ENCODE peak calls at places on chromosome 4, in four cellular contexts. One of them, this sample, is unnamed.

GRCh38 chr4:52890401-52890791 is 28.3 kb downstream of the RASL11B start:
- DNase-seq in left ventricle myocardium inferior: no peak
- DNase-seq in fibroblast of lung: no peak
- DNase-seq in psoas muscle: no peak
- DNase-seq in this sample: no peak

GRCh38 chr4:187444061-187444460 is 551.5 kb upstream of the ZFP42 start:
- DNase-seq in left ventricle myocardium inferior: no peak
- DNase-seq in fibroblast of lung: no peak
- DNase-seq in psoas muscle: no peak
- DNase-seq in this sample: no peak

GRCh38 chr4:374298-375160 is 36.9 kb downstream of the ZNF141 start:
- DNase-seq in left ventricle myocardium inferior: no peak
- DNase-seq in fibroblast of lung: no peak
- DNase-seq in psoas muscle: no peak
- DNase-seq in this sample: no peak

GRCh38 chr4:3644849-3645627 is 112.8 kb upstream of the LRPAP1 start:
- DNase-seq in left ventricle myocardium inferior: no peak
- DNase-seq in fibroblast of lung: peak; percentile 18
- DNase-seq in psoas muscle: no peak
- DNase-seq in this sample: peak; percentile 63

GRCh38 chr4:120517966-120518365 is 404.6 kb downstream of the PRDM5 start:
- DNase-seq in left ventricle myocardium inferior: no peak
- DNase-seq in fibroblast of lung: peak; percentile 69
- DNase-seq in psoas muscle: no peak
- DNase-seq in this sample: peak; percentile 72

GRCh38 chr4:183905081-183905592 is at the start of gene STOX2:
- DNase-seq in left ventricle myocardium inferior: peak; percentile 86
- DNase-seq in fibroblast of lung: peak; percentile 50
- DNase-seq in psoas muscle: peak; percentile 88
- DNase-seq in this sample: peak; percentile 88

GRCh38 chr4:183260491-183261151 is 59.5 kb downstream of the CLDN22 start:
- DNase-seq in left ventricle myocardium inferior: no peak
- DNase-seq in fibroblast of lung: no peak
- DNase-seq in psoas muscle: no peak
- DNase-seq in this sample: no peak

GRCh38 chr4:42348247-42348646 is 49.0 kb upstream of the SHISA3 start:
- DNase-seq in left ventricle myocardium inferior: no peak
- DNase-seq in fibroblast of lung: no peak
- DNase-seq in psoas muscle: no peak
- DNase-seq in this sample: no peak

GRCh38 chr4:175419120-175419774 is 392.8 kb downstream of the GPM6A start:
- DNase-seq in left ventricle myocardium inferior: no peak
- DNase-seq in fibroblast of lung: peak; percentile 98
- DNase-seq in psoas muscle: no peak
- DNase-seq in this sample: no peak

GRCh38 chr4:177124436-177124835 is 185.2 kb upstream of the NEIL3 start:
- DNase-seq in left ventricle myocardium inferior: no peak
- DNase-seq in fibroblast of lung: no peak
- DNase-seq in psoas muscle: no peak
- DNase-seq in this sample: no peak

GRCh38 chr4:44583393-44583792 is 68.0 kb downstream of the YIPF7 start:
- DNase-seq in left ventricle myocardium inferior: no peak
- DNase-seq in fibroblast of lung: no peak
- DNase-seq in psoas muscle: no peak
- DNase-seq in this sample: peak; percentile 24

GRCh38 chr4:188053302-188053701 is 56.1 kb downstream of the TRIML2 start:
- DNase-seq in left ventricle myocardium inferior: no peak
- DNase-seq in fibroblast of lung: no peak
- DNase-seq in psoas muscle: no peak
- DNase-seq in this sample: no peak

GRCh38 chr4:119536572-119537528 is 91.8 kb downstream of the PDE5A start:
- DNase-seq in left ventricle myocardium inferior: no peak
- DNase-seq in fibroblast of lung: peak; percentile 84
- DNase-seq in psoas muscle: no peak
- DNase-seq in this sample: no peak

GRCh38 chr4:173367285-173367684 is 3.5 kb upstream of the SAP30 start:
- DNase-seq in left ventricle myocardium inferior: no peak
- DNase-seq in fibroblast of lung: peak; percentile 17
- DNase-seq in psoas muscle: no peak
- DNase-seq in this sample: no peak

GRCh38 chr4:177322881-177323280 is 13.2 kb downstream of the NEIL3 start:
- DNase-seq in left ventricle myocardium inferior: no peak
- DNase-seq in fibroblast of lung: peak; percentile 17
- DNase-seq in psoas muscle: no peak
- DNase-seq in this sample: no peak

GRCh38 chr4:22435652-22436051 is 80.2 kb downstream of the ADGRA3 start:
- DNase-seq in left ventricle myocardium inferior: no peak
- DNase-seq in fibroblast of lung: no peak
- DNase-seq in psoas muscle: no peak
- DNase-seq in this sample: no peak

GRCh38 chr4:23130845-23131244 is 438.1 kb downstream of the GBA3 start:
- DNase-seq in left ventricle myocardium inferior: no peak
- DNase-seq in fibroblast of lung: no peak
- DNase-seq in psoas muscle: no peak
- DNase-seq in this sample: no peak

GRCh38 chr4:3283483-3283882 is 9.3 kb upstream of the RGS12 start:
- DNase-seq in left ventricle myocardium inferior: no peak
- DNase-seq in fibroblast of lung: no peak
- DNase-seq in psoas muscle: no peak
- DNase-seq in this sample: no peak

GRCh38 chr4:40473578-40474388 is 138.7 kb downstream of the CHRNA9 start:
- DNase-seq in left ventricle myocardium inferior: no peak
- DNase-seq in fibroblast of lung: no peak
- DNase-seq in psoas muscle: no peak
- DNase-seq in this sample: no peak

GRCh38 chr4:109429545-109429944 is 4.1 kb upstream of the SEC24B start:
- DNase-seq in left ventricle myocardium inferior: no peak
- DNase-seq in fibroblast of lung: peak; percentile 73
- DNase-seq in psoas muscle: no peak
- DNase-seq in this sample: no peak

GRCh38 chr4:67568820-67569219 is 10.3 kb downstream of the STAP1 start:
- DNase-seq in left ventricle myocardium inferior: no peak
- DNase-seq in fibroblast of lung: peak; percentile 57
- DNase-seq in psoas muscle: no peak
- DNase-seq in this sample: no peak

GRCh38 chr4:100257567-100257966 is 67.3 kb upstream of the DDIT4L start:
- DNase-seq in left ventricle myocardium inferior: no peak
- DNase-seq in fibroblast of lung: no peak
- DNase-seq in psoas muscle: no peak
- DNase-seq in this sample: no peak

GRCh38 chr4:39021631-39022030 is 10.6 kb downstream of the TMEM156 start:
- DNase-seq in left ventricle myocardium inferior: no peak
- DNase-seq in fibroblast of lung: no peak
- DNase-seq in psoas muscle: no peak
- DNase-seq in this sample: no peak

GRCh38 chr4:180134116-180134866 is 2108.9 kb upstream of the TENM3 start:
- DNase-seq in left ventricle myocardium inferior: no peak
- DNase-seq in fibroblast of lung: peak; percentile 4
- DNase-seq in psoas muscle: peak; percentile 37
- DNase-seq in this sample: peak; percentile 52

GRCh38 chr4:163748474-163748873 is 254.0 kb downstream of the TMA16 start:
- DNase-seq in left ventricle myocardium inferior: no peak
- DNase-seq in fibroblast of lung: peak; percentile 5
- DNase-seq in psoas muscle: no peak
- DNase-seq in this sample: peak; percentile 79

GRCh38 chr4:18735740-18736288 is 714.3 kb upstream of the LCORL start:
- DNase-seq in left ventricle myocardium inferior: no peak
- DNase-seq in fibroblast of lung: no peak
- DNase-seq in psoas muscle: no peak
- DNase-seq in this sample: no peak

GRCh38 chr4:59695355-59696053 is 1504.6 kb upstream of the ADGRL3 start:
- DNase-seq in left ventricle myocardium inferior: no peak
- DNase-seq in fibroblast of lung: no peak
- DNase-seq in psoas muscle: no peak
- DNase-seq in this sample: no peak

GRCh38 chr4:106286611-106287010 is 29.4 kb downstream of the TBCK start:
- DNase-seq in left ventricle myocardium inferior: no peak
- DNase-seq in fibroblast of lung: no peak
- DNase-seq in psoas muscle: no peak
- DNase-seq in this sample: no peak

GRCh38 chr4:57265831-57266582 is 155.8 kb upstream of the IGFBP7 start:
- DNase-seq in left ventricle myocardium inferior: peak; percentile 36
- DNase-seq in fibroblast of lung: peak; percentile 10
- DNase-seq in psoas muscle: no peak
- DNase-seq in this sample: no peak

GRCh38 chr4:61336911-61337310 is 136.8 kb downstream of the ADGRL3 start:
- DNase-seq in left ventricle myocardium inferior: no peak
- DNase-seq in fibroblast of lung: no peak
- DNase-seq in psoas muscle: no peak
- DNase-seq in this sample: no peak

GRCh38 chr4:53346920-53347852 is 18.7 kb downstream of the SCFD2 start:
- DNase-seq in left ventricle myocardium inferior: no peak
- DNase-seq in fibroblast of lung: peak; percentile 66
- DNase-seq in psoas muscle: no peak
- DNase-seq in this sample: no peak

GRCh38 chr4:69092190-69092589 is 4.1 kb upstream of the UGT2B7 start:
- DNase-seq in left ventricle myocardium inferior: no peak
- DNase-seq in fibroblast of lung: peak; percentile 84
- DNase-seq in psoas muscle: no peak
- DNase-seq in this sample: peak; percentile 30

GRCh38 chr4:6419452-6420028 is 52.9 kb downstream of the PPP2R2C start:
- DNase-seq in left ventricle myocardium inferior: no peak
- DNase-seq in fibroblast of lung: no peak
- DNase-seq in psoas muscle: no peak
- DNase-seq in this sample: no peak

GRCh38 chr4:17707671-17708070 is 73.8 kb downstream of the FAM184B start:
- DNase-seq in left ventricle myocardium inferior: no peak
- DNase-seq in fibroblast of lung: no peak
- DNase-seq in psoas muscle: no peak
- DNase-seq in this sample: no peak

GRCh38 chr4:46698891-46699290 is 210.2 kb downstream of the COX7B2 start:
- DNase-seq in left ventricle myocardium inferior: no peak
- DNase-seq in fibroblast of lung: no peak
- DNase-seq in psoas muscle: no peak
- DNase-seq in this sample: no peak
- H3K4me1 ChIP-seq in left ventricle myocardium inferior: no peaks in the 10 kb centered on the region
- H3K4me1 ChIP-seq in fibroblast of lung: no peaks in the 10 kb centered on the region
- H3K4me1 ChIP-seq in psoas muscle: no peaks in the 10 kb centered on the region
- H3K4me1 ChIP-seq in this sample: no peaks in the 10 kb centered on the region

GRCh38 chr4:158077835-158078234 is 95.0 kb downstream of the GASK1B start:
- DNase-seq in left ventricle myocardium inferior: no peak
- DNase-seq in fibroblast of lung: no peak
- DNase-seq in psoas muscle: no peak
- DNase-seq in this sample: no peak

GRCh38 chr4:158071931-158072330 is 100.9 kb downstream of the GASK1B start:
- DNase-seq in left ventricle myocardium inferior: no peak
- DNase-seq in fibroblast of lung: no peak
- DNase-seq in psoas muscle: no peak
- DNase-seq in this sample: peak; percentile 45

GRCh38 chr4:158079661-158080060 is 93.2 kb downstream of the GASK1B start:
- DNase-seq in left ventricle myocardium inferior: no peak
- DNase-seq in fibroblast of lung: no peak
- DNase-seq in psoas muscle: no peak
- DNase-seq in this sample: peak; percentile 10

GRCh38 chr4:158080354-158080753 is 92.5 kb downstream of the GASK1B start:
- DNase-seq in left ventricle myocardium inferior: no peak
- DNase-seq in fibroblast of lung: peak; percentile 23
- DNase-seq in psoas muscle: no peak
- DNase-seq in this sample: no peak

DNA sequence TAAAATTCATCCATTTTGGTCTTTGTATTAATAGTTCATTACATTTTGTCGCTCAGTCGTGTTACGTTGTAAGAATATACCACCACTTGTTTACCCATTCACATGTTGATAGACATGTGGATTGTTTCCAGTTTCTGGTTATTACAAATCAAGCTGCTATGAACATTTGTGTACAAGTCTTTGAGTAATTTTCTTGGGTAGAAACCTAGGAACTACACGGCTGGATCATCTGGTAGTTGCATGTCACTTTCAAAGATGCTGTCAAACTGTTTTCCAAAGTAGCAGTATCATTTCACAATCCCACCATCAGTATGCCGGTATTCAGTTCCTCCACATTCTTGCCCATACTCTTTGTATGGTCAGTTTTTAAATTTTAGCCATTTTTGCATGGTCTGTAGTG is 98.0 kb downstream of the GASK1B start:
- DNase-seq in left ventricle myocardium inferior: no peak
- DNase-seq in fibroblast of lung: no peak
- DNase-seq in psoas muscle: no peak
- DNase-seq in this sample: no peak
- H3K27me3 ChIP-seq in left ventricle myocardium inferior: no peaks in the 10 kb centered on the region
- H3K27me3 ChIP-seq in fibroblast of lung: no peaks in the 10 kb centered on the region
- H3K27me3 ChIP-seq in psoas muscle: no peaks in the 10 kb centered on the region
- H3K27me3 ChIP-seq in this sample: no peaks in the 10 kb centered on the region

GRCh38 chr4:143188325-143189088 is 3.8 kb downstream of the USP38 start:
- DNase-seq in left ventricle myocardium inferior: no peak
- DNase-seq in fibroblast of lung: no peak
- DNase-seq in psoas muscle: no peak
- DNase-seq in this sample: no peak
- H3K4me1 ChIP-seq in left ventricle myocardium inferior: peaks cover 93% of the 10 kb centered on the region
- H3K4me1 ChIP-seq in fibroblast of lung: peaks cover 3% of the 10 kb centered on the region
- H3K4me1 ChIP-seq in psoas muscle: peaks cover 26% of the 10 kb centered on the region
- H3K4me1 ChIP-seq in this sample: peaks cover 4% of the 10 kb centered on the region

GRCh38 chr4:110639207-110640092 is 16.6 kb upstream of the PITX2 start:
- DNase-seq in left ventricle myocardium inferior: no peak
- DNase-seq in fibroblast of lung: no peak
- DNase-seq in psoas muscle: no peak
- DNase-seq in this sample: no peak

GRCh38 chr4:110643096-110643495 is 20.2 kb upstream of the PITX2 start:
- DNase-seq in left ventricle myocardium inferior: no peak
- DNase-seq in fibroblast of lung: no peak
- DNase-seq in psoas muscle: no peak
- DNase-seq in this sample: no peak

GRCh38 chr4:110638347-110638746 is 15.5 kb upstream of the PITX2 start:
- DNase-seq in left ventricle myocardium inferior: no peak
- DNase-seq in fibroblast of lung: no peak
- DNase-seq in psoas muscle: no peak
- DNase-seq in this sample: no peak

GRCh38 chr4:110641218-110641617 is 18.3 kb upstream of the PITX2 start:
- DNase-seq in left ventricle myocardium inferior: no peak
- DNase-seq in fibroblast of lung: no peak
- DNase-seq in psoas muscle: no peak
- DNase-seq in this sample: no peak

GRCh38 chr4:110640608-110641007 is 17.7 kb upstream of the PITX2 start:
- DNase-seq in left ventricle myocardium inferior: no peak
- DNase-seq in fibroblast of lung: no peak
- DNase-seq in psoas muscle: no peak
- DNase-seq in this sample: no peak
- H3K27me3 ChIP-seq in left ventricle myocardium inferior: peaks cover 100% of the 10 kb centered on the region
- H3K27me3 ChIP-seq in fibroblast of lung: peaks cover 59% of the 10 kb centered on the region
- H3K27me3 ChIP-seq in psoas muscle: peaks cover 4% of the 10 kb centered on the region
- H3K27me3 ChIP-seq in this sample: no peaks in the 10 kb centered on the region

GRCh38 chr4:51850294-51850693 is 7.3 kb downstream of the DCUN1D4 start:
- DNase-seq in left ventricle myocardium inferior: no peak
- DNase-seq in fibroblast of lung: no peak
- DNase-seq in psoas muscle: no peak
- DNase-seq in this sample: no peak

GRCh38 chr4:51851937-51852290 is 9.0 kb downstream of the DCUN1D4 start:
- DNase-seq in left ventricle myocardium inferior: no peak
- DNase-seq in fibroblast of lung: no peak
- DNase-seq in psoas muscle: no peak
- DNase-seq in this sample: no peak

GRCh38 chr4:51849430-51849829 is 6.5 kb downstream of the DCUN1D4 start:
- DNase-seq in left ventricle myocardium inferior: no peak
- DNase-seq in fibroblast of lung: no peak
- DNase-seq in psoas muscle: no peak
- DNase-seq in this sample: no peak

GRCh38 chr4:51853027-51853682 is 10.2 kb downstream of the DCUN1D4 start:
- DNase-seq in left ventricle myocardium inferior: no peak
- DNase-seq in fibroblast of lung: peak; percentile 29
- DNase-seq in psoas muscle: peak; percentile 43
- DNase-seq in this sample: no peak

GRCh38 chr4:51851090-51851936 is 8.4 kb downstream of the DCUN1D4 start:
- DNase-seq in left ventricle myocardium inferior: no peak
- DNase-seq in fibroblast of lung: no peak
- DNase-seq in psoas muscle: no peak
- DNase-seq in this sample: peak; percentile 36
- H3K4me1 ChIP-seq in left ventricle myocardium inferior: peaks cover 86% of the 10 kb centered on the region
- H3K4me1 ChIP-seq in fibroblast of lung: peaks cover 2% of the 10 kb centered on the region
- H3K4me1 ChIP-seq in psoas muscle: peaks cover 63% of the 10 kb centered on the region
- H3K4me1 ChIP-seq in this sample: no peaks in the 10 kb centered on the region